ENCODE peak calls at places on chromosomes 1 and 21, in nine cellular contexts. W is AG04449; H is NCI-H1048; N is LoVo; V is stimulated activated naive CD8-positive, alpha-beta T cell treated with anti-CD3 and anti-CD28 coated beads, Interleukin-15, Interleukin-2, amounts not matched to agents 100 U/mL and 50 U/mL, for 24 hours; A is stimulated activated CD4-positive, alpha-beta T cell treated with anti-CD3 and anti-CD28 coated beads, Interleukin-4, amount 100 ng/mL, for 48 hours; Y is LHCN-M2; Z is choroid plexus epithelial cell; F is HEK293T. J is an unnamed sample.

GRCh38 chr1:182242641-182243040 is 148.9 kb downstream of the GLUL start:
- DNase-seq in W (no peak), H (no peak), N (no peak), V (no peak), A (no peak), Y (no peak), Z (no peak), F (no peak), J (no peak)

GRCh38 chr1:39086386-39087108 is 60.4 kb downstream of the NDUFS5 start:
- DNase-seq in W (no peak), H (no peak), N (no peak), V (no peak), A (no peak), Y (no peak), Z (no peak), F (no peak), J (no peak)

GRCh38 chr1:44619261-44619900 is 54.9 kb downstream of the TMEM53 start:
- DNase-seq in W (peak), H (no peak), N (no peak), V (no peak), A (no peak), Y (no peak), Z (peak), F (no peak), J (peak)

GRCh38 chr1:13432251-13432650 is 22.0 kb downstream of the PRAMEF20 start:
- DNase-seq in W (no peak), H (no peak), N (no peak), V (no peak), A (no peak), Y (no peak), Z (no peak), F (no peak), J (no peak)

GRCh38 chr1:24491577-24492360 is 10.9 kb upstream of the RCAN3 start:
- DNase-seq in W (no peak), H (no peak), N (no peak), V (no peak), A (no peak), Y (no peak), Z (peak), F (no peak), J (peak)

GRCh38 chr1:26112407-26112775 is 767 bp downstream of the PDIK1L start:
- DNase-seq in W (no peak), H (no peak), N (no peak), V (peak), A (no peak), Y (no peak), Z (no peak), F (no peak), J (no peak)

GRCh38 chr1:61953790-61954150 is 211.5 kb downstream of the PATJ start:
- DNase-seq in W (no peak), H (no peak), N (no peak), V (no peak), A (no peak), Y (no peak), Z (no peak), F (no peak), J (no peak)

GRCh38 chr1:160363951-160364350 is 2.9 kb upstream of the NHLH1 start:
- DNase-seq in W (no peak), H (no peak), N (no peak), V (no peak), A (no peak), Y (no peak), Z (no peak), F (no peak), J (no peak)

GRCh38 chr21:29351691-29352090 is 53.0 kb downstream of the BACH1 start:
- DNase-seq in W (peak), H (no peak), N (no peak), V (no peak), A (no peak), Y (peak), Z (peak), F (no peak), J (peak)

GRCh38 chr1:180042994-180043622 is 88.5 kb downstream of the CEP350 start:
- DNase-seq in W (peak), H (no peak), N (no peak), V (no peak), A (no peak), Y (peak), Z (peak), F (no peak), J (peak)

GRCh38 chr1:112528076-112528475 is 19.3 kb downstream of the WNT2B start:
- DNase-seq in W (no peak), H (no peak), N (no peak), V (no peak), A (no peak), Y (no peak), Z (peak), F (no peak), J (no peak)

GRCh38 chr21:46618738-46619369 is 14.0 kb upstream of the S100B start:
- DNase-seq in W (no peak), H (no peak), N (no peak), V (no peak), A (no peak), Y (no peak), Z (peak), F (no peak), J (no peak)

GRCh38 chr1:215523906-215524305 is 43.2 kb upstream of the KCTD3 start:
- DNase-seq in W (no peak), H (no peak), N (no peak), V (no peak), A (no peak), Y (peak), Z (peak), F (no peak), J (no peak)

GRCh38 chr1:156149374-156150106 is 3.8 kb upstream of the SEMA4A start:
- DNase-seq in W (no peak), H (no peak), N (no peak), V (no peak), A (no peak), Y (no peak), Z (no peak), F (no peak), J (no peak)

GRCh38 chr1:202172015-202172355 is 11.6 kb upstream of the PTPN7 start:
- DNase-seq in W (no peak), H (no peak), N (no peak), V (no peak), A (no peak), Y (no peak), Z (no peak), F (no peak), J (no peak)

GRCh38 chr1:220927442-220927841 is 48.2 kb downstream of the HLX start:
- DNase-seq in W (no peak), H (no peak), N (no peak), V (no peak), A (no peak), Y (no peak), Z (no peak), F (no peak), J (no peak)

GRCh38 chr1:207990455-207990854 is 79.5 kb upstream of the CD34 start:
- DNase-seq in W (no peak), H (no peak), N (no peak), V (no peak), A (no peak), Y (no peak), Z (no peak), F (no peak), J (no peak)

GRCh38 chr1:168845083-168845650 is 116.2 kb upstream of the DPT start:
- DNase-seq in W (no peak), H (no peak), N (no peak), V (no peak), A (no peak), Y (no peak), Z (no peak), F (no peak), J (no peak)

GRCh38 chr1:95139039-95139438 is 21.9 kb downstream of the TLCD4 start:
- DNase-seq in W (no peak), H (no peak), N (no peak), V (no peak), A (no peak), Y (no peak), Z (no peak), F (no peak), J (no peak)

GRCh38 chr21:45295576-45296365 is 8.1 kb upstream of the POFUT2 start:
- DNase-seq in W (peak), H (no peak), N (no peak), V (no peak), A (no peak), Y (peak), Z (peak), F (no peak), J (peak)

GRCh38 chr1:30840904-30841598 is 67.5 kb downstream of the SDC3 start:
- DNase-seq in W (no peak), H (no peak), N (no peak), V (no peak), A (no peak), Y (peak), Z (no peak), F (no peak), J (no peak)

GRCh38 chr1:29949676-29950075 is 713.4 kb downstream of the PTPRU start:
- DNase-seq in W (no peak), H (no peak), N (no peak), V (no peak), A (no peak), Y (no peak), Z (no peak), F (no peak), J (no peak)

GRCh38 chr1:59072017-59072947 is 224.6 kb upstream of the FGGY start:
- DNase-seq in W (no peak), H (no peak), N (no peak), V (peak), A (no peak), Y (no peak), Z (peak), F (no peak), J (no peak)

GRCh38 chr1:10032287-10032589 is 520 bp upstream of the UBE4B start:
- DNase-seq in W (no peak), H (no peak), N (no peak), V (no peak), A (no peak), Y (no peak), Z (no peak), F (no peak), J (no peak)

GRCh38 chr21:39381009-39381408 is 32.1 kb upstream of the HMGN1 start:
- DNase-seq in W (no peak), H (no peak), N (no peak), V (peak), A (no peak), Y (no peak), Z (no peak), F (no peak), J (peak)

GRCh38 chr1:25148673-25149300 is 83.5 kb downstream of the SYF2 start:
- DNase-seq in W (no peak), H (no peak), N (peak), V (peak), A (peak), Y (peak), Z (peak), F (no peak), J (no peak)

GRCh38 chr1:147539122-147539575 is 2.2 kb upstream of the BCL9 start:
- DNase-seq in W (peak), H (no peak), N (peak), V (peak), A (no peak), Y (peak), Z (peak), F (no peak), J (peak)

GRCh38 chr1:219463629-219464028 is 149.3 kb downstream of the ZC3H11B start:
- DNase-seq in W (no peak), H (no peak), N (no peak), V (no peak), A (no peak), Y (no peak), Z (no peak), F (no peak), J (peak)

GRCh38 chr21:45403825-45404725 is 890 bp upstream of the COL18A1 start:
- DNase-seq in W (no peak), H (no peak), N (no peak), V (no peak), A (no peak), Y (no peak), Z (peak), F (peak), J (no peak)

GRCh38 chr1:12038356-12039140 is 19.2 kb downstream of the MIIP start:
- DNase-seq in W (no peak), H (no peak), N (no peak), V (no peak), A (no peak), Y (no peak), Z (no peak), F (no peak), J (no peak)

GRCh38 chr1:163561570-163562295 is 240.0 kb downstream of the NUF2 start:
- DNase-seq in W (no peak), H (no peak), N (no peak), V (no peak), A (no peak), Y (peak), Z (peak), F (no peak), J (peak)

GRCh38 chr1:41573803-41574713 is 89.6 kb upstream of the EDN2 start:
- DNase-seq in W (peak), H (peak), N (peak), V (peak), A (peak), Y (peak), Z (peak), F (peak), J (peak)

J was measured in adipocyte.